ENCODE peak calls at places on chromosomes 3 and 15, in five cellular contexts. One of them, this sample, is unnamed.

GRCh38 chr15:95558131-95558530 is 772.4 kb upstream of the NR2F2 start:
- DNase-seq in fibroblast of pulmonary artery: peak
- DNase-seq in foreskin fibroblast: no peak
- DNase-seq in AG09319: no peak
- DNase-seq in activated CD8-positive, alpha-beta memory T cell treated with anti-CD3 and anti-CD28 coated beads for 24 hours: no peak
- DNase-seq in this sample: peak

GRCh38 chr3:167829057-167829456 is 93.5 kb downstream of the SERPINI1 start:
- DNase-seq in fibroblast of pulmonary artery: no peak
- DNase-seq in AG09319: no peak
- DNase-seq in foreskin fibroblast: no peak
- DNase-seq in activated CD8-positive, alpha-beta memory T cell treated with anti-CD3 and anti-CD28 coated beads for 24 hours: no peak
- DNase-seq in this sample: no peak

GRCh38 chr3:20916966-20917606 is 731.1 kb upstream of the SGO1 start:
- DNase-seq in AG09319: no peak
- DNase-seq in foreskin fibroblast: no peak
- DNase-seq in activated CD8-positive, alpha-beta memory T cell treated with anti-CD3 and anti-CD28 coated beads for 24 hours: no peak
- DNase-seq in fibroblast of pulmonary artery: no peak
- DNase-seq in this sample: no peak

GRCh38 chr15:63082366-63082765 is 39.3 kb upstream of the LACTB start:
- DNase-seq in AG09319: no peak
- DNase-seq in foreskin fibroblast: no peak
- DNase-seq in activated CD8-positive, alpha-beta memory T cell treated with anti-CD3 and anti-CD28 coated beads for 24 hours: no peak
- DNase-seq in fibroblast of pulmonary artery: no peak
- DNase-seq in this sample: no peak

GRCh38 chr3:31695280-31696008 is 162.7 kb downstream of the STT3B start:
- DNase-seq in AG09319: no peak
- DNase-seq in foreskin fibroblast: no peak
- DNase-seq in activated CD8-positive, alpha-beta memory T cell treated with anti-CD3 and anti-CD28 coated beads for 24 hours: no peak
- DNase-seq in fibroblast of pulmonary artery: no peak
- DNase-seq in this sample: no peak

GRCh38 chr3:115469649-115470048 is 153.7 kb upstream of the GAP43 start:
- DNase-seq in fibroblast of pulmonary artery: no peak
- DNase-seq in activated CD8-positive, alpha-beta memory T cell treated with anti-CD3 and anti-CD28 coated beads for 24 hours: no peak
- DNase-seq in AG09319: no peak
- DNase-seq in foreskin fibroblast: no peak
- DNase-seq in this sample: no peak

GRCh38 chr3:84601303-84601702 is 357.5 kb upstream of the CADM2 start:
- DNase-seq in fibroblast of pulmonary artery: no peak
- DNase-seq in foreskin fibroblast: no peak
- DNase-seq in AG09319: no peak
- DNase-seq in activated CD8-positive, alpha-beta memory T cell treated with anti-CD3 and anti-CD28 coated beads for 24 hours: no peak
- DNase-seq in this sample: no peak

GRCh38 chr15:64634020-64634419 is 141.4 kb downstream of the RBPMS2 start:
- DNase-seq in fibroblast of pulmonary artery: no peak
- DNase-seq in AG09319: no peak
- DNase-seq in foreskin fibroblast: no peak
- DNase-seq in activated CD8-positive, alpha-beta memory T cell treated with anti-CD3 and anti-CD28 coated beads for 24 hours: peak
- DNase-seq in this sample: no peak

GRCh38 chr3:169659096-169659521 is 4.4 kb downstream of the MECOM start:
- DNase-seq in activated CD8-positive, alpha-beta memory T cell treated with anti-CD3 and anti-CD28 coated beads for 24 hours: no peak
- DNase-seq in fibroblast of pulmonary artery: no peak
- DNase-seq in AG09319: no peak
- DNase-seq in foreskin fibroblast: no peak
- DNase-seq in this sample: no peak

GRCh38 chr3:67481126-67481525 is 173.3 kb downstream of the SUCLG2 start:
- DNase-seq in AG09319: no peak
- DNase-seq in fibroblast of pulmonary artery: no peak
- DNase-seq in activated CD8-positive, alpha-beta memory T cell treated with anti-CD3 and anti-CD28 coated beads for 24 hours: no peak
- DNase-seq in foreskin fibroblast: no peak
- DNase-seq in this sample: no peak

GRCh38 chr3:119323401-119324107 is 29.4 kb downstream of the ARHGAP31 start:
- DNase-seq in activated CD8-positive, alpha-beta memory T cell treated with anti-CD3 and anti-CD28 coated beads for 24 hours: no peak
- DNase-seq in AG09319: no peak
- DNase-seq in fibroblast of pulmonary artery: no peak
- DNase-seq in foreskin fibroblast: no peak
- DNase-seq in this sample: no peak

GRCh38 chr3:129336093-129336706 is 57.5 kb downstream of the HMCES start:
- DNase-seq in foreskin fibroblast: no peak
- DNase-seq in AG09319: no peak
- DNase-seq in fibroblast of pulmonary artery: no peak
- DNase-seq in activated CD8-positive, alpha-beta memory T cell treated with anti-CD3 and anti-CD28 coated beads for 24 hours: no peak
- DNase-seq in this sample: no peak

GRCh38 chr3:143078883-143079282 is 40.7 kb upstream of the CHST2 start:
- DNase-seq in AG09319: no peak
- DNase-seq in fibroblast of pulmonary artery: peak
- DNase-seq in activated CD8-positive, alpha-beta memory T cell treated with anti-CD3 and anti-CD28 coated beads for 24 hours: no peak
- DNase-seq in foreskin fibroblast: peak
- DNase-seq in this sample: no peak

GRCh38 chr3:147383617-147384016 is 22.7 kb downstream of the ZIC4 start:
- DNase-seq in foreskin fibroblast: no peak
- DNase-seq in activated CD8-positive, alpha-beta memory T cell treated with anti-CD3 and anti-CD28 coated beads for 24 hours: no peak
- DNase-seq in AG09319: no peak
- DNase-seq in fibroblast of pulmonary artery: no peak
- DNase-seq in this sample: peak

GRCh38 chr3:27368831-27369607 is at the start of gene NEK10:
- DNase-seq in foreskin fibroblast: peak
- DNase-seq in fibroblast of pulmonary artery: peak
- DNase-seq in activated CD8-positive, alpha-beta memory T cell treated with anti-CD3 and anti-CD28 coated beads for 24 hours: peak
- DNase-seq in AG09319: peak
- DNase-seq in this sample: peak

GRCh38 chr3:130341388-130341787 is 4.1 kb upstream of the COL6A5 start:
- DNase-seq in fibroblast of pulmonary artery: no peak
- DNase-seq in foreskin fibroblast: peak
- DNase-seq in AG09319: no peak
- DNase-seq in activated CD8-positive, alpha-beta memory T cell treated with anti-CD3 and anti-CD28 coated beads for 24 hours: no peak
- DNase-seq in this sample: no peak

GRCh38 chr3:167941234-167941995 is 154.3 kb downstream of the GOLIM4 start:
- DNase-seq in foreskin fibroblast: peak
- DNase-seq in fibroblast of pulmonary artery: peak
- DNase-seq in activated CD8-positive, alpha-beta memory T cell treated with anti-CD3 and anti-CD28 coated beads for 24 hours: no peak
- DNase-seq in AG09319: peak
- DNase-seq in this sample: no peak

GRCh38 chr3:172307143-172307560 is 141.1 kb downstream of the GHSR start:
- DNase-seq in activated CD8-positive, alpha-beta memory T cell treated with anti-CD3 and anti-CD28 coated beads for 24 hours: no peak
- DNase-seq in foreskin fibroblast: no peak
- DNase-seq in fibroblast of pulmonary artery: peak
- DNase-seq in AG09319: no peak
- DNase-seq in this sample: no peak

This sample was measured in HCT116.